ENCODE peak calls at places on chromosomes 1 and 21, in five cellular contexts. Z is uterus, X is IMR-90, I is heart left ventricle, N is A549. K is an unnamed sample.

GRCh38 chr1:246306415-246307037 is 200.6 kb downstream of the SMYD3 start:
- DNase-seq in N (no peak), I (no peak), X (peak; percentile 18), Z (no peak), K (no peak)

GRCh38 chr1:94362466-94363058 is 55.6 kb upstream of the ABCD3 start:
- DNase-seq in Z (no peak), I (no peak), N (no peak), X (peak; percentile 24), K (no peak)

GRCh38 chr21:45078371-45078770 is 4.0 kb downstream of the ADARB1 start:
- DNase-seq in X (no peak), Z (no peak), N (no peak), I (no peak), K (no peak)

GRCh38 chr1:64962447-64962846 is 3.9 kb downstream of the JAK1 start:
- DNase-seq in Z (no peak), X (no peak), N (no peak), I (no peak), K (peak; percentile 58)

GRCh38 chr1:72568113-72568512 is 285.8 kb upstream of the NEGR1 start:
- DNase-seq in N (no peak), X (no peak), I (no peak), Z (no peak), K (no peak)

GRCh38 chr1:43492816-43493215 is 37.9 kb upstream of the PTPRF start:
- DNase-seq in N (no peak), X (peak; percentile 36), I (no peak), Z (no peak), K (no peak)

GRCh38 chr1:16237343-16237830 is 404 bp upstream of the CPLANE2 start:
- DNase-seq in I (no peak), Z (no peak), X (peak; percentile 43), N (no peak), K (no peak)

GRCh38 chr1:239899747-239900146 is 191.9 kb upstream of the FMN2 start:
- DNase-seq in N (no peak), X (no peak), Z (no peak), I (no peak), K (no peak)

GRCh38 chr1:180609643-180610555 is 21.9 kb upstream of the XPR1 start:
- DNase-seq in N (no peak), X (peak; percentile 34), Z (no peak), I (no peak), K (peak; percentile 51)

GRCh38 chr1:216822480-216822879 is 99.3 kb upstream of the ESRRG start:
- DNase-seq in Z (no peak), X (no peak), N (no peak), I (no peak), K (no peak)

GRCh38 chr1:15100369-15101111 is 53.0 kb upstream of the TMEM51 start:
- DNase-seq in Z (peak; percentile 44), I (no peak), N (peak; percentile 38), X (peak; percentile 45), K (peak; percentile 66)
- H3K4me3 ChIP-seq in Z (no peak overlapping the region), I (no peak overlapping the region), N (no peak overlapping the region), X (no peak overlapping the region), K (no peak overlapping the region)

DNA sequence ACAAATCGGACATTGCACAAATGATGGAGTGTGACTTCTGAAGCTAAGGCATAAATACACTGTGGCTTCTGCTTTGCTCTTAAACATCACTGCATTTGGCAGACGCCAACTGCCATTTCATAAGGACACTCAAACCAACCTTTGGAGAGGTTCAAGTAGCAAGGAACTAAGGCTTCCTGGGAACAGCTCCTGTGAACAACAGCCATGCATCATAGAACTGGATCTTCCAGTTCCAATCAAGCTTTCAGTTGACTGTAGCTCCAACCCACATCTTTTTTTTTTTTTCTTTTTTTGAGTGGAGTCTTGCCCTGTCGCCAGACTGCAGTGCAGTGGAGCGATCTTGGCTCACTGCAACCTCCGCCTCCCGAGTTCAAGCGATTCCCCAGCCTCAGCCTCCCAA is 10.7 kb upstream of the HUNK start:
- DNase-seq in N (no peak), X (no peak), Z (no peak), I (no peak), K (no peak)
- TF ChIP-seq POLR2A in N (no peak), X (no peak), Z (no peak), I (no peak), K (no peak)

GRCh38 chr1:62309906-62310305 is 9.3 kb downstream of the KANK4 start:
- DNase-seq in I (no peak), N (no peak), Z (no peak), X (no peak), K (no peak)

GRCh38 chr1:62312698-62313097 is 6.5 kb downstream of the KANK4 start:
- DNase-seq in X (no peak), I (no peak), Z (no peak), N (no peak), K (no peak)

GRCh38 chr1:62314951-62315350 is 4.3 kb downstream of the KANK4 start:
- DNase-seq in Z (no peak), I (no peak), N (no peak), X (no peak), K (no peak)

GRCh38 chr1:62307516-62308492 is 11.4 kb downstream of the KANK4 start:
- DNase-seq in N (no peak), X (no peak), Z (no peak), I (no peak), K (no peak)

GRCh38 chr1:62311473-62311943 is 7.7 kb downstream of the KANK4 start:
- DNase-seq in Z (no peak), N (no peak), X (no peak), I (no peak), K (no peak)
- H3K4me3 ChIP-seq in Z (no peak overlapping the region), N (no peak overlapping the region), X (no peak overlapping the region), I (no peak overlapping the region), K (no peak overlapping the region)

GRCh38 chr1:175193339-175193950 is 869 bp upstream of the KIAA0040 start:
- DNase-seq in Z (no peak), N (no peak), X (no peak), I (no peak), K (no peak)

GRCh38 chr1:175191654-175192053 is 922 bp downstream of the KIAA0040 start:
- DNase-seq in I (no peak), X (no peak), Z (no peak), N (no peak), K (no peak)

GRCh38 chr1:175192111-175192629 is 406 bp downstream of the KIAA0040 start:
- DNase-seq in N (no peak), Z (peak; percentile 61), X (no peak), I (peak; percentile 72), K (peak; percentile 83)

GRCh38 chr1:175195281-175195680 is 2.7 kb upstream of the KIAA0040 start:
- DNase-seq in I (no peak), N (no peak), X (no peak), Z (no peak), K (no peak)

DNA sequence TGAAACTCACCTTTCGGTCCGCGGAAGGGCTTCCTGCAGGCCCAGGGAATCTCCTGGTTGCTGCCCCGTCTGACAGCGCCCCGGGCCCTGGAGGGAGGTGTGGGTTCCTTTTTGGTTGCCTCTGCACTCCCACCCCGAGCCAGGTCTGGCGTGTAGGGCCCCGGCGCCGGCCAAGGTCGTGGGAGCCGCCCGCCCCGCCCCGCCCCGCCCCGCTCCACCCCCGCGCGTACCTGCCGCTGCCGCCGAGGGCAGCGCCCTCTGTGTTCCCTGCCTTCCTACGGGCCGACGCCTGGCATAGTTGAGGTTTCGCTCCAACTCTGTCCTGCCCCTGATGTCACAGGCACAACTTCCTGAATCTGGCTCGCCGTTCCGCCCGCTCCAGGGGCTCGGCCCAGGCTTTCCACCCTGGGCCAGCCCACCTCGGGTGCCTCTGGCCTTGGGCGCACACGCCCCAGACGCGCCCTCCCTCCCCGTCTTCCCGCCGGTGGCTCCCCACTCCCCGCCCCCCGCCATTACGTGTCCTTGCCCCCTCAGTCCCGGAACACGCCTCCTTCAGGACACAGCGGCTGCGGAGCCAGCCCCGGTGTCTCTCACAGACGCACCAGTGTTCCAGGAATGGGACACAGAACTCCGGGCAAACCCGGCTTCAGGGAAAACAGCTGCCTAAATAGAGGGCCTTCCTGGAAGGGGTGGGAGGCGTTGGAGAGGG is at the start of gene KIAA0040:
- DNase-seq in I (peak; percentile 79), Z (peak; percentile 67), X (no peak), N (peak; percentile 63), K (peak; percentile 90)
- TF ChIP-seq POLR2A in I (peak; percentile 28), Z (peak; percentile 29), X (no peak), N (no peak), K (peak; percentile 63)

DNA sequence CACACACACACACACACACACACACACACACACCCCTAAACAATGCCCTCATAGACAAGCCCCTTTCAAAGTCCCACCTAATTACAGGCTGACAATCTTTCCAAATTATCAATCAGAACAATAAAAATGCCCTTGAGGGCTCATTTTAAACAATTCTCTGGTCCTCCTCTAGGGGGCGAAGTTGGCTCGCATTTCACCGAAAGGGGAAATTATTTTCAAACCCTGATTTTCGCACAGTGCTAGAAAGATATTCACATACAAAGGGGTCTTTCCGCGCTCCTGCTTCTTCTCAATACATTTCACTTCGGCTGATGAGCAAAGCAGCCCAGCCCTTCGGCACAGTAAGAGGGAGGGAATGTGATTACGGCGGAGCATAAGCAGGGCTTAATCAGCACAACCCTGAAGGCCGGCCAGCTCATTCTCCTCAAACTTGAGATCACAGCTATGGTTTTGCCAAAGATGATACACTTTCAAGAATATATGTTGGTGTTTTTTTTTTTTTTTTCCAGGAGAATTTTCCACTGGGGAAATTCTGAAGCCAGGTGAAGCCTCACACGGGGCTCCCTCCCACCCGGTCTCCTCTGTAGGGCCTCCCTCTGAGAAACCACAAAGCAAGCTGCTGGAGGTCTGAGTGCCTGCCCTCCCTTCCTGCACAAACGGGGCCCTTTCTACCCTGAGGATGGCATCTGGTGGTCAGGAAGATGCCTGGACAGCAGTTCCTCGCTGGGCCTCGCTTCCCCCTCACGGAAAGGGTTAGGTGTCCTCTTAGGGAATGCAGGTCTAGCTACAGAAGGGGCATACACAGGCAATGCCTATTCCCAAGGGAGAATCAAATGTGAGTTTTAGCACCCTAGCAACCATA is 66.9 kb downstream of the GNG12 start:
- DNase-seq in Z (peak; percentile 63), I (no peak), N (no peak), X (peak; percentile 94), K (peak; percentile 33)
- H3K4me3 ChIP-seq in Z (no peak overlapping the region), I (no peak overlapping the region), N (no peak overlapping the region), X (no peak overlapping the region), K (no peak overlapping the region)

GRCh38 chr1:171919891-171920887 is 78.9 kb downstream of the DNM3 start:
- DNase-seq in X (no peak), I (no peak), Z (no peak), N (no peak), K (no peak)

GRCh38 chr1:171917361-171917760 is 76.1 kb downstream of the DNM3 start:
- DNase-seq in N (no peak), X (no peak), Z (no peak), I (no peak), K (no peak)

GRCh38 chr1:171922999-171923398 is 81.7 kb downstream of the DNM3 start:
- DNase-seq in Z (no peak), I (no peak), N (no peak), X (no peak), K (no peak)
- TF ChIP-seq POLR2A in Z (no peak), I (no peak), N (no peak), X (no peak), K (no peak)

GRCh38 chr1:77757616-77758015 is 2.0 kb downstream of the USP33 start:
- DNase-seq in I (no peak), X (peak; percentile 52), Z (no peak), N (no peak), K (no peak)
- H3K4me3 ChIP-seq in I (peak overlapping the region; percentile 100), X (no peak overlapping the region), Z (no peak overlapping the region), N (no peak overlapping the region), K (no peak overlapping the region)